ENCODE peak calls at places on chromosomes 2 and 18, in four cellular contexts. B, C, H and Y are unnamed samples.

GRCh38 chr18:3251963-3252277 is 4.3 kb downstream of the MYL12A start:
- DNase-seq in C (no peak), H (no peak), B (no peak), Y (no peak)

GRCh38 chr2:6644261-6644660 is 221.4 kb downstream of the CMPK2 start:
- DNase-seq in B (no peak), H (no peak), C (no peak), Y (no peak)

GRCh38 chr18:73943763-73944162 is 203.9 kb downstream of the FBXO15 start:
- DNase-seq in C (no peak), B (no peak), H (no peak), Y (no peak)

GRCh38 chr2:68341583-68341982 is 21.8 kb upstream of the CNRIP1 start:
- DNase-seq in H (no peak), B (no peak), C (no peak), Y (no peak)

GRCh38 chr2:72983500-72984039 is 66.3 kb downstream of the EMX1 start:
- DNase-seq in B (peak), H (no peak), C (no peak), Y (no peak)

GRCh38 chr2:179355881-179356280 is 91.2 kb upstream of the SESTD1 start:
- DNase-seq in C (no peak), B (no peak), H (no peak), Y (no peak)

GRCh38 chr2:44649426-44649825 is 287.7 kb downstream of the CAMKMT start:
- DNase-seq in B (no peak), H (no peak), C (no peak), Y (no peak)

GRCh38 chr2:197306691-197307030 is 3.9 kb downstream of the ANKRD44 start:
- DNase-seq in C (no peak), B (no peak), H (no peak), Y (no peak)

GRCh38 chr2:203126971-203127370 is 111.8 kb upstream of the CYP20A1 start:
- DNase-seq in B (no peak), C (no peak), H (no peak), Y (no peak)

DNA sequence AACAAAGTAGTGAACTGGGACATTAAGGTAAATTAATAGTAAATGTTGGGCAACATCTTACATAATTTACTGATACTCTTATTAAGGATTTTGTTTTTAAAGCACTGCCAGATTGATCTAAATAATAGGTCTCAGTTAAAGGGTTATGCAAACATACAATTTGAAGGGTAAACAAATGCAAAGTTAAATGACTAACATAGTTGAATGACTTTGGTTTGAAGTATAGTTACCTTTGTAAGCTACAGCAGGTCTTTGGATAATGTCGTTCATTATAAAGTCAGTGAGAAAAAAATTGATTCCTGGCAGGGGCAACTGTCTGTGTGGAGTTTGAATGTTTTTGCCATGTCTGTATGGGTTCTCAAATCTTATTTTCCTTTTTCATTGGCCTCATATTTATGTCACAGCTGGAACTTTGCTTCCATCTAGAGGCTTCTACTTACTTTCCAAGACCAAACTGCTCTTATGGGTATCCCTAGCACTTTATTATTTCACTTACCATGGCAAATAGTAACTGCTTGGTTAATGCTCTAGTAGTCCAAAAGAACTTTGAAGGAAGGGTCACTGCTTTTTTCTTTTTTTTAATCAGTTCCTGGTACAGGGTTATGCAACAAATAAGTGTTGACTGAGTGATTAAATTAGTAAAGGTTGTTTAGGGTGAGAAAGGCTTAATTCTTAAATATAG is 107.8 kb downstream of the NBEAL1 start:
- DNase-seq in B (peak), C (no peak), H (no peak), Y (no peak)
- TF ChIP-seq CTCF in B (peak), C (no peak), H (peak), Y (no peak)

GRCh38 chr2:55231546-55232083 is 478 bp downstream of the CLHC1 start:
- DNase-seq in B (no peak), C (no peak), H (peak), Y (no peak)

GRCh38 chr2:55233658-55233940 is 1.1 kb downstream of the RPS27A start:
- DNase-seq in C (no peak), H (no peak), B (no peak), Y (no peak)

GRCh38 chr2:55230551-55230950 is 1.5 kb downstream of the CLHC1 start:
- DNase-seq in H (no peak), C (no peak), B (no peak), Y (no peak)

GRCh38 chr2:55232084-55232862 is at the start of the genes CLHC1 and RPS27A:
- DNase-seq in H (peak), B (peak), C (peak), Y (peak)

GRCh38 chr2:55232863-55233657 is 572 bp downstream of the RPS27A start:
- DNase-seq in H (peak), B (no peak), C (no peak), Y (no peak)
- TF ChIP-seq ETV6 in H (peak), B (no peak), C (no peak), Y (no peak)

DNA sequence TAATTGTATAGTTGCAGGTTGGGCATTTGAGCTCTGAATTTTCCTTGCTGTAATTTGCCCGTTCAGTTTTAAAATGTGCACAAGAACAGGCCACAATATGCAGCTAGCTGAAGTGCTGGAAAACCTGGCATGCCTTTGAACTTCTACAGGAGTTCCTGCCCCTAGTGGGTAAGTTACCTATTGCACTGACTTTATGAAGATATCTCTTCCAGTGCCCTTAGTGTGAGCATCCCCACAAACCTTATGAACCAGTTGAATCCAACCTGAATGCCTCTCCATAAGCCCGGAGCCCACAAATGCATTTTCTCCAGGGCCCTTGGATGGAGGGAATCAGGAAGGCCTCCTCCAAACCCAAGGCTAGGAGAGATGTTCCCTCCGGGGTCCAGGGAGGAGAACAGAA is 106.8 kb downstream of the XRCC5 start:
- DNase-seq in C (no peak), H (peak), B (peak), Y (no peak)
- TF ChIP-seq CTCF in C (peak), H (peak), B (peak), Y (peak)

GRCh38 chr18:62209046-62209445 is 22.0 kb downstream of the RELCH start:
- DNase-seq in C (no peak), B (no peak), H (no peak), Y (no peak)
- TF ChIP-seq ETV6 in C (no peak), B (no peak), H (no peak), Y (no peak)

GRCh38 chr2:15860760-15861159 is 79.6 kb upstream of the MYCN start:
- DNase-seq in B (no peak), C (no peak), H (no peak), Y (no peak)
- TF ChIP-seq CTCF in B (no peak), C (peak), H (no peak), Y (peak)

DNA sequence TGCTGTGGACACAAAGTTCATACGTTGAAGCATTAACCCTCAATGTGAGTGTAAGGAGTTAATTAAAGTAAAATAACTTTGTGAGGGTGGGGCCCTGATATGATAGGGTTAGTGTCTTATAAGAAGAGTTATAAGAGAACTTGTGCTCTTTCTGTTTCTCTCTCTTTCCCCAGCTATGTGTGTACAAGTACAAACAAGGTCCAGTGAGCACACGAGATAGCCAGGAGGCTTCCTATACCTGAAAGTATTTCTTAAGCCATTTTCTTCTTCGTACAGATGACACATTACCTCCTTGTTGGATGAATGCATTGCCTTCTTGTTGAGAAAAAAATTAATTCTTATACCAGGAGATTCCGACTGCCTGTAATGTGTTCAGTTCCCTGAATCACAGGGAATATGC is 301.2 kb downstream of the PARD3B start:
- DNase-seq in H (no peak), C (no peak), B (no peak), Y (no peak)
- TF ChIP-seq ETV6 in H (no peak), C (no peak), B (no peak), Y (no peak)

GRCh38 chr2:167484875-167485274 is 596.6 kb downstream of the XIRP2 start:
- DNase-seq in H (no peak), B (no peak), C (no peak), Y (no peak)
- TF ChIP-seq CTCF in H (no peak), B (no peak), C (no peak), Y (no peak)

GRCh38 chr2:237290249-237290648 is 123.7 kb downstream of the COL6A3 start:
- DNase-seq in H (no peak), C (no peak), B (no peak), Y (no peak)
- TF ChIP-seq ETV6 in H (no peak), C (no peak), B (no peak), Y (no peak)

GRCh38 chr2:150548527-150548926 is 61.1 kb upstream of the RND3 start:
- DNase-seq in B (peak), H (no peak), C (no peak), Y (peak)
- TF ChIP-seq CTCF in B (peak), H (peak), C (peak), Y (peak)

DNA sequence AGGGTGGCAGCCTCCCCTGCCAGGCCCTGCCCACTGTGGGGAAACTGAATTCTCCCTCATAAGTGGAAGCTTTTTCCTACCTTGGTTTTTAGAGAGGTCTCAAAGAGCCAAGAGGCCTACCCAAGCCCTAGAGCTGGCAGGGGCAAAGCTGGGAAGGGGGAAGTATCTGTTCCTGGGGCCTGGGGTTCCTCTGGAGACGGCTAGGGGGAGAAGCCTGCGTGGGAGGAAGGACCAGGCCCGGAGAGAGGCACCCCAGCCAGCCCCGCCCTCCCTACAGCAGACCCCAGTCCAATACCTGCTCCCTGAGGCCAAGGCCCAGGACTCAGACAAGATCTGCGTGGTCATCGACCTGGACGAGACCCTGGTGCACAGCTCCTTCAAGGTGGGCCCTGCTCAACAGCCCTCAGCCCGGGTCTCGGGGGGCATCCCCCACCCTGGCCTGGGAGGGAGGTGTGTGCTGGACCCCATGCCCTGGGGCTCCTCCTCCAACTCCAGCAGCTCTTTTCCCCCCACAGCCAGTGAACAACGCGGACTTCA is 2.2 kb downstream of the CTDSP1 start:
- DNase-seq in C (no peak), H (no peak), B (no peak), Y (no peak)
- TF ChIP-seq ETV6 in C (no peak), H (no peak), B (no peak), Y (no peak)